ENCODE peak calls at places on chromosomes 1 and 21, in ten cellular contexts. W is suprapubic skin, P is lower leg skin, I is stomach, R is IMR-90, Y is body of pancreas, V is thyroid gland, N is ovary, O is vagina, K is A549. L is an unnamed sample.

GRCh38 chr1:75720820-75721219 is 3.7 kb upstream of the ACADM start:
- DNase-seq in P (no peak), W (no peak), Y (no peak), I (no peak), K (no peak), R (no peak), N (no peak), O (no peak), V (no peak), L (no peak)

GRCh38 chr1:151494741-151495281 is 16.4 kb upstream of the CGN start:
- DNase-seq in W (no peak), O (no peak), Y (no peak), R (peak), P (no peak), V (no peak), K (no peak), N (no peak), I (no peak), L (no peak)

GRCh38 chr1:98201640-98202039 is 280.8 kb upstream of the DPYD start:
- DNase-seq in Y (no peak), P (no peak), O (no peak), I (no peak), R (peak), N (no peak), K (no peak), W (no peak), V (no peak), L (no peak)

GRCh38 chr1:81142099-81142776 is 658.5 kb upstream of the ADGRL2 start:
- DNase-seq in I (no peak), O (no peak), W (no peak), V (no peak), K (no peak), P (no peak), R (peak), N (no peak), Y (no peak), L (no peak)

GRCh38 chr1:62066713-62067112 is 127.9 kb upstream of the L1TD1 start:
- DNase-seq in W (no peak), N (no peak), R (no peak), K (no peak), I (no peak), O (no peak), V (no peak), P (no peak), Y (no peak), L (no peak)

GRCh38 chr1:202145325-202146140 is 996 bp upstream of the ARL8A start:
- DNase-seq in K (no peak), W (no peak), I (no peak), Y (no peak), N (no peak), V (no peak), R (no peak), P (no peak), O (no peak), L (no peak)

GRCh38 chr1:155941845-155942507 is 538 bp downstream of the RXFP4 start:
- DNase-seq in N (no peak), R (no peak), P (no peak), V (no peak), I (no peak), O (no peak), Y (no peak), K (no peak), W (no peak), L (peak)

GRCh38 chr1:45334308-45335245 is 5.4 kb upstream of the TOE1 start:
- DNase-seq in N (no peak), V (peak), I (no peak), W (no peak), K (no peak), Y (no peak), O (no peak), P (no peak), R (peak), L (no peak)

GRCh38 chr21:17925000-17925610 is 105.9 kb upstream of the C21orf91 start:
- DNase-seq in V (peak), Y (peak), O (no peak), W (no peak), R (peak), K (peak), N (peak), I (peak), P (peak), L (peak)

GRCh38 chr1:199243423-199244061 is 604.7 kb downstream of the PTPRC start:
- DNase-seq in O (no peak), Y (peak), P (no peak), V (no peak), K (peak), I (peak), R (peak), N (no peak), W (no peak), L (peak)

GRCh38 chr1:168216171-168216570 is 9.6 kb upstream of the SFT2D2 start:
- DNase-seq in I (no peak), W (no peak), P (no peak), K (no peak), O (no peak), V (no peak), Y (no peak), N (no peak), R (no peak), L (no peak)

GRCh38 chr1:199038188-199038587 is 399.3 kb downstream of the PTPRC start:
- DNase-seq in P (no peak), W (no peak), V (no peak), N (no peak), I (no peak), O (no peak), K (no peak), R (no peak), Y (no peak), L (no peak)

GRCh38 chr21:31293986-31294385 is 50.1 kb downstream of the TIAM1 start:
- DNase-seq in V (no peak), I (no peak), O (no peak), Y (no peak), W (no peak), R (peak), N (no peak), P (no peak), K (no peak), L (no peak)

GRCh38 chr1:201221201-201221846 is 30.7 kb downstream of the IGFN1 start:
- DNase-seq in K (no peak), N (no peak), W (no peak), P (no peak), Y (no peak), I (no peak), O (peak), R (no peak), V (no peak), L (no peak)

GRCh38 chr21:38056481-38056880 is 140.2 kb upstream of the KCNJ6 start:
- DNase-seq in N (no peak), O (no peak), I (no peak), Y (no peak), W (no peak), R (no peak), P (no peak), K (no peak), V (no peak), L (no peak)

GRCh38 chr1:16430598-16430997 is 6.6 kb downstream of the SPATA21 start:
- DNase-seq in V (no peak), Y (no peak), K (peak), R (no peak), I (no peak), W (no peak), O (no peak), P (no peak), N (no peak), L (no peak)

GRCh38 chr1:45607407-45608074 is 16.3 kb downstream of the CCDC17 start:
- DNase-seq in K (no peak), O (no peak), I (no peak), Y (no peak), R (no peak), W (no peak), N (no peak), P (no peak), V (no peak), L (no peak)

GRCh38 chr1:59026472-59026948 is 242.7 kb upstream of the JUN start:
- DNase-seq in N (no peak), I (no peak), K (no peak), W (no peak), Y (no peak), V (no peak), O (no peak), R (peak), P (no peak), L (no peak)

GRCh38 chr1:222096883-222097282 is 355.0 kb upstream of the DUSP10 start:
- DNase-seq in I (no peak), O (no peak), R (peak), Y (no peak), N (no peak), V (no peak), K (no peak), W (no peak), P (no peak), L (no peak)

GRCh38 chr1:42381424-42381673 is 757 bp downstream of the RIMKLA start:
- DNase-seq in V (no peak), K (no peak), P (no peak), W (no peak), Y (no peak), N (no peak), R (no peak), I (no peak), O (no peak), L (no peak)

GRCh38 chr1:11650331-11650991 is 3.8 kb downstream of the FBXO2 start:
- DNase-seq in O (no peak), W (peak), R (peak), N (no peak), Y (peak), K (peak), V (peak), P (peak), I (peak), L (peak)

GRCh38 chr1:235910357-235911299 is 43.9 kb upstream of the LYST start:
- DNase-seq in P (peak), K (peak), V (peak), N (no peak), O (no peak), W (no peak), Y (no peak), I (peak), R (peak), L (peak)

GRCh38 chr21:45022736-45023135 is 51.6 kb upstream of the ADARB1 start:
- DNase-seq in R (no peak), O (no peak), V (no peak), N (no peak), W (no peak), I (no peak), Y (no peak), K (no peak), P (no peak), L (no peak)

GRCh38 chr1:179141592-179142244 is 59.8 kb downstream of the TOR3A start:
- DNase-seq in K (no peak), O (no peak), W (no peak), Y (no peak), N (no peak), R (peak), V (no peak), I (no peak), P (no peak), L (no peak)

GRCh38 chr21:44088401-44088780 is 18.8 kb upstream of the PWP2 start:
- DNase-seq in I (peak), P (no peak), N (no peak), O (no peak), Y (no peak), W (no peak), K (no peak), R (no peak), V (no peak), L (no peak)

GRCh38 chr1:118773656-118774055 is 214.5 kb downstream of the TBX15 start:
- DNase-seq in W (no peak), P (no peak), Y (no peak), O (no peak), V (no peak), I (no peak), R (no peak), N (no peak), K (no peak), L (no peak)

GRCh38 chr1:33349778-33350610 is 29.1 kb upstream of the A3GALT2 start:
- DNase-seq in W (peak), V (peak), O (peak), N (peak), R (peak), I (peak), K (peak), Y (peak), P (peak), L (peak)

GRCh38 chr1:54230507-54231339 is 30.8 kb downstream of the MRPL37 start:
- DNase-seq in V (no peak), N (no peak), R (no peak), P (no peak), W (no peak), I (no peak), K (no peak), O (no peak), Y (no peak), L (no peak)

GRCh38 chr1:243230914-243231313 is 24.2 kb downstream of the CEP170 start:
- DNase-seq in Y (no peak), R (peak), I (no peak), O (no peak), V (no peak), N (no peak), P (no peak), K (peak), W (no peak), L (no peak)

GRCh38 chr1:2125375-2126211 is 69.0 kb downstream of the FAAP20 start:
- DNase-seq in N (no peak), I (no peak), O (no peak), V (no peak), W (no peak), Y (no peak), K (no peak), R (no peak), P (no peak), L (no peak)

GRCh38 chr21:44713130-44713529 is 1.8 kb upstream of the TSPEAR start:
- DNase-seq in I (peak), R (no peak), Y (no peak), W (peak), N (no peak), V (no peak), K (no peak), P (no peak), O (peak), L (no peak)

GRCh38 chr1:172955161-172955821 is 95.5 kb downstream of the TNFSF18 start:
- DNase-seq in Y (no peak), N (no peak), W (no peak), K (no peak), R (peak), I (no peak), O (no peak), P (no peak), V (no peak), L (no peak)

GRCh38 chr1:84975035-84975434 is 21.9 kb downstream of the MCOLN2 start:
- DNase-seq in I (no peak), W (no peak), N (no peak), P (no peak), R (no peak), K (no peak), Y (no peak), O (no peak), V (no peak), L (no peak)

GRCh38 chr1:183652547-183653467 is at the start of gene APOBEC4:
- DNase-seq in K (no peak), V (no peak), I (no peak), W (no peak), P (no peak), Y (no peak), R (no peak), O (no peak), N (no peak), L (peak)

GRCh38 chr1:182107218-182107617 is 45.7 kb upstream of the ZNF648 start:
- DNase-seq in Y (no peak), O (no peak), N (no peak), V (no peak), W (no peak), R (no peak), P (no peak), I (no peak), K (no peak), L (no peak)

GRCh38 chr1:6777813-6778212 is 7.4 kb upstream of the CAMTA1 start:
- DNase-seq in V (no peak), O (no peak), K (no peak), W (no peak), Y (no peak), P (no peak), N (no peak), I (no peak), R (no peak), L (no peak)

GRCh38 chr1:6775644-6776043 is 9.6 kb upstream of the CAMTA1 start:
- DNase-seq in P (no peak), N (no peak), R (no peak), W (no peak), I (no peak), V (no peak), K (no peak), O (peak), Y (no peak), L (no peak)

GRCh38 chr1:6779089-6779805 is 6.0 kb upstream of the CAMTA1 start:
- DNase-seq in P (no peak), N (no peak), R (no peak), W (no peak), I (no peak), V (no peak), K (no peak), O (no peak), Y (no peak), L (no peak)

GRCh38 chr1:6776389-6776788 is 8.9 kb upstream of the CAMTA1 start:
- DNase-seq in V (no peak), O (peak), P (no peak), Y (no peak), K (no peak), I (no peak), W (no peak), R (no peak), N (no peak), L (no peak)

GRCh38 chr1:6776895-6777294 is 8.4 kb upstream of the CAMTA1 start:
- DNase-seq in Y (no peak), N (no peak), W (no peak), K (no peak), I (no peak), O (peak), P (no peak), V (no peak), R (no peak), L (no peak)
- H3K4me3 ChIP-seq in Y (no peak), N (no peak), W (no peak), K (no peak), I (no peak), O (no peak), P (no peak), V (no peak), R (no peak), L (no peak)

DNA sequence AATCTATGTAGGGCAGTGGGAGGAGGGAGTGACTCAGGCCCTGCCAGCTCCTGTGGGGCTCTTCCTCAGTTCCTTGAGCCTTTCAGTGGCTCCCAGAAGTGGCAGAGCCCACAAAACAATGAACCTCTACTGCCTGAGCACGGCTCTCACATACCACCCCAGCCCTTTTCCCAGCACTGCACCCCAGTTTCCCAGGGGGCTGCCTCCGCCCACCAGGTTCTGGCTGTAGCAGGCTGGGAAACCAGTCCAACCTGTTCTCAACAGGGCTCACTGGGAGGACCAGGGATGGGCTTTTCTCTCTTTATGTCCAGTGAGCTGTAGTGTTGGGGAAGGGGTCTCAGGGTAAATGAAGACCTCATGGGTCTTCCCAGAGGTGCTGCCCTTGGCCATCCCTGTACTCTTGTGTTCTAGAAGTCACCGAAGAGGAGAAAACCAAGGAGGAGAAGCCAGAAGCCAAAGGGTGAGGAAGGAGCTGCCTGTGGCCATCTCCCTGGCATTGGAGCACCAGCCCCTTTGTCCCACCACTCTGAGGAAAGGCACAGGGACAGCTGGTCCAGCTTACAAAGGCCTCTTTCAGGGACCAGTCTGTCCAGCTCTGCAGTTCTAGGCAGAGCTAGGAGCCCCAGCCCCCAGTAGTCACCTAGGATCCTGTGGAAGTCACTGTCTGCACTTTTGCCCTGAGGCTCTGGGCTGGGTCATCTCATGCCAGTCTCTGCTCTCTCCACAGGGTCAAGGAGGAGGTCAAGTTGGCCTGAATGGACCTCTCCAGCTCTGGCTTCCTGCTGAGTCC is 3.5 kb downstream of the MARCKSL1 start:
- DNase-seq in I (no peak), V (peak), O (no peak), W (no peak), P (no peak), Y (no peak), K (no peak), R (no peak), N (no peak), L (no peak)
- TF ChIP-seq POLR2A in I (no peak), V (no peak), O (no peak), W (no peak), P (no peak), Y (no peak), K (no peak), R (peak), N (no peak), L (no peak)

GRCh38 chr21:35517848-35518247 is 468.7 kb upstream of the RUNX1 start:
- DNase-seq in R (no peak), V (no peak), P (no peak), O (no peak), W (no peak), N (no peak), I (no peak), K (no peak), Y (no peak), L (no peak)

GRCh38 chr21:35520302-35520701 is 471.2 kb upstream of the RUNX1 start:
- DNase-seq in N (no peak), Y (no peak), P (no peak), R (no peak), V (no peak), O (no peak), K (no peak), I (no peak), W (no peak), L (no peak)

GRCh38 chr21:35521293-35521692 is 472.2 kb upstream of the RUNX1 start:
- DNase-seq in K (no peak), W (no peak), P (no peak), R (no peak), N (no peak), I (no peak), V (no peak), Y (no peak), O (no peak), L (no peak)

GRCh38 chr21:35521852-35522505 is 472.9 kb upstream of the RUNX1 start:
- DNase-seq in K (no peak), P (no peak), Y (no peak), O (no peak), R (no peak), N (no peak), W (no peak), I (no peak), V (no peak), L (no peak)

DNA sequence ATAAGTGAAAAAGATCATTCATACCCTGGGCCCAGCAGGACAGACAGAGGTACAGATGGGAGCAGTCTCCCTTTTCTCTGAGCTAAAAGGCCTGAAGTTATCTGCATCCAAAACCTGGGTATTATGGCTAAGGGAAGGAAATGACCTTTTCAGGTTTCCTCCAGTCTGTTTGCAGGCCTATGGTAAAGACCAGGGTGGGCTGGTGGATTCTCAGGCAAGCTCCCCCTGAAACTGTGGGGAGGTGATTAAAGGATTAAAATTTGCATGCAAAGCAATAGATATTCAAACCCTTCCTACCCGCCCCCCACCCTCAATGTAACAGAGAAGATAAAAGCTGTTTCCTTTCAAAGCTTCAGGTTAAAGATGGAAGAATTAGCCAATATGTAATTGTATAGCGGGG is 471.8 kb upstream of the RUNX1 start:
- DNase-seq in K (no peak), O (no peak), R (no peak), I (no peak), P (no peak), N (no peak), V (no peak), W (no peak), Y (no peak), L (no peak)
- H3K4me3 ChIP-seq in K (no peak), O (no peak), R (no peak), I (no peak), P (no peak), N (no peak), V (no peak), W (no peak), Y (no peak), L (no peak)

DNA sequence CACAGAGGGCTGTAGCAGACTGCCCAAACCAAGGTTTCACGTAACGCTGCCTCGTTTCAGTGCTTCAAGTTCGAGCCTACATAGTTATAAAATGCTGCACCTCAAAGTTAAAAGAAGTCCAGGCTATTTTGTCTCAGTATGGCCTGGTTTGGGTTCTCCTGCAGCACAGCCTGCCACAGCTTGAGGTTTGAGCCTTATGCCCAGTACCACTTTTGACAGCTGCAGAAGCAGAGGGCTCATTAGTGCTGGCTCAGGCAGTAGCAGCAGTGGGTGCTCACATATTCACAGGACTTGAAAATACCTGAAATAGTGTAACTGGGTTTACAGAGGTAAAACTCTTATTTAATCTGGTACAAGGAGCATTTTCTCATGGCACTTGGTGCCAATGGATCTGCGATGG is 15.3 kb downstream of the SPATA46 start:
- DNase-seq in P (no peak), W (no peak), V (no peak), K (no peak), O (no peak), N (no peak), R (no peak), Y (no peak), I (no peak), L (no peak)
- TF ChIP-seq POLR2A in P (no peak), W (no peak), V (no peak), K (no peak), O (no peak), N (no peak), R (no peak), Y (no peak), I (no peak), L (no peak)